ENCODE peak calls at places on chromosomes 16 and 17, in six cellular contexts. R is AG10803, U is small intestine, I is GM19239, P is germinal center, T is stomach. F is an unnamed sample.

GRCh38 chr17:43360376-43360738 is 38.4 kb upstream of the ARL4D start:
- DNase-seq in R (peak), I (peak), U (peak), T (peak), P (peak), F (peak)

GRCh38 chr17:80927791-80928216 is 63.8 kb upstream of the CHMP6 start:
- DNase-seq in R (no peak), T (no peak), I (no peak), P (no peak), U (no peak), F (no peak)

GRCh38 chr16:88510091-88510719 is 57.1 kb downstream of the ZFPM1 start:
- DNase-seq in U (no peak), I (no peak), P (no peak), R (no peak), T (no peak), F (no peak)

GRCh38 chr17:3030096-3030495 is 33.3 kb downstream of the OR1D5 start:
- DNase-seq in R (peak), T (no peak), U (no peak), P (no peak), I (no peak), F (no peak)

GRCh38 chr16:27449434-27450188 is 47.6 kb downstream of the IL21R start:
- DNase-seq in U (peak), R (no peak), P (peak), T (peak), I (peak), F (peak)

GRCh38 chr16:88527186-88527936 is 42.8 kb upstream of the ZC3H18 start:
- DNase-seq in I (peak), T (peak), P (peak), U (peak), R (peak), F (peak)

GRCh38 chr17:4548721-4549531 is 6.3 kb downstream of the MYBBP1A start:
- DNase-seq in I (no peak), R (no peak), U (no peak), P (no peak), T (no peak), F (no peak)

GRCh38 chr16:71878911-71879310 is 5.1 kb downstream of the ZNF821 start:
- DNase-seq in U (no peak), I (no peak), P (no peak), T (no peak), R (no peak), F (no peak)

GRCh38 chr17:57121308-57122042 is 36.4 kb downstream of the AKAP1 start:
- DNase-seq in T (peak), P (no peak), I (no peak), U (no peak), R (peak), F (no peak)

GRCh38 chr17:77038860-77039555 is 101.8 kb upstream of the SEC14L1 start:
- DNase-seq in R (no peak), P (no peak), U (no peak), T (no peak), I (no peak), F (no peak)

GRCh38 chr17:17229416-17230098 is 7.4 kb downstream of the FLCN start:
- DNase-seq in P (no peak), R (no peak), T (no peak), I (no peak), U (no peak), F (no peak)

GRCh38 chr17:80781188-80781577 is 210.5 kb upstream of the CHMP6 start:
- DNase-seq in I (no peak), P (no peak), U (no peak), R (no peak), T (no peak), F (no peak)

GRCh38 chr16:29663020-29663828 is at the start of gene SPN:
- DNase-seq in T (no peak), I (no peak), U (peak), R (no peak), P (peak), F (no peak)

GRCh38 chr16:66242672-66243071 is 123.8 kb upstream of the CDH5 start:
- DNase-seq in U (no peak), T (no peak), R (no peak), P (no peak), I (no peak), F (no peak)

GRCh38 chr17:6642592-6642991 is 1.7 kb downstream of the TXNDC17 start:
- DNase-seq in R (peak), I (no peak), U (no peak), P (no peak), T (no peak), F (no peak)

GRCh38 chr17:56099649-56100048 is 53.6 kb upstream of the ANKFN1 start:
- DNase-seq in T (no peak), U (no peak), I (no peak), R (peak), P (no peak), F (no peak)

GRCh38 chr17:72143245-72143644 is 22.4 kb downstream of the SOX9 start:
- DNase-seq in T (no peak), R (no peak), P (no peak), I (no peak), U (peak), F (no peak)

GRCh38 chr16:75061677-75062076 is 54.9 kb downstream of the LDHD start:
- DNase-seq in U (no peak), T (no peak), R (no peak), P (no peak), I (no peak), F (no peak)

GRCh38 chr17:40015005-40015997 is at the start of gene CSF3:
- DNase-seq in U (peak), R (no peak), P (no peak), T (peak), I (no peak), F (no peak)

GRCh38 chr16:24497405-24497804 is 42.0 kb upstream of the RBBP6 start:
- DNase-seq in R (peak), T (no peak), U (no peak), I (no peak), P (no peak), F (no peak)

GRCh38 chr17:17722906-17723353 is 41.7 kb downstream of the RAI1 start:
- DNase-seq in U (no peak), R (no peak), T (no peak), P (no peak), I (no peak), F (no peak)

GRCh38 chr17:81044764-81045589 is 10.0 kb downstream of the BAIAP2 start:
- DNase-seq in U (peak), R (peak), T (peak), I (no peak), P (no peak), F (peak)

GRCh38 chr17:19302791-19303233 is 59.7 kb downstream of the B9D1 start:
- DNase-seq in U (no peak), P (peak), T (no peak), R (no peak), I (no peak), F (no peak)

GRCh38 chr17:13601776-13602551 is at the start of gene HS3ST3A1:
- DNase-seq in P (no peak), I (no peak), U (no peak), R (peak), T (no peak), F (no peak)

F was measured in mucosa of gallbladder.